ENCODE peak calls at places on chromosome 22, in nine cellular contexts. One of them, this sample, is unnamed. For H3K4me1, the result is how much of the 10 kb centered on the place peaks cover.

GRCh38 chr22:37284807-37285355 is 2.6 kb downstream of the CYTH4 start:
- DNase-seq in vagina: no peak
- DNase-seq in transverse colon: peak
- DNase-seq in H1: no peak
- DNase-seq in upper lobe of left lung: peak
- DNase-seq in K562: no peak
- DNase-seq in stomach: peak
- DNase-seq in HCT116: no peak
- DNase-seq in GM23338: no peak
- DNase-seq in this sample: no peak

GRCh38 chr22:42857845-42858481 is 890 bp upstream of the ARFGAP3 start:
- DNase-seq in upper lobe of left lung: no peak
- DNase-seq in HCT116: no peak
- DNase-seq in K562: peak
- DNase-seq in transverse colon: no peak
- DNase-seq in vagina: no peak
- DNase-seq in stomach: no peak
- DNase-seq in H1: no peak
- DNase-seq in GM23338: no peak
- DNase-seq in this sample: no peak

GRCh38 chr22:20758688-20759087 is 15.2 kb upstream of the SERPIND1 start:
- DNase-seq in stomach: no peak
- DNase-seq in transverse colon: no peak
- DNase-seq in HCT116: no peak
- DNase-seq in H1: no peak
- DNase-seq in GM23338: peak
- DNase-seq in K562: peak
- DNase-seq in upper lobe of left lung: no peak
- DNase-seq in vagina: no peak
- DNase-seq in this sample: no peak

GRCh38 chr22:23223566-23224317 is 43.4 kb downstream of the BCR start:
- DNase-seq in GM23338: no peak
- DNase-seq in transverse colon: peak
- DNase-seq in HCT116: no peak
- DNase-seq in K562: peak
- DNase-seq in stomach: no peak
- DNase-seq in vagina: no peak
- DNase-seq in H1: no peak
- DNase-seq in upper lobe of left lung: peak
- DNase-seq in this sample: no peak

GRCh38 chr22:22196018-22196533 is 48.5 kb upstream of the VPREB1 start:
- DNase-seq in H1: no peak
- DNase-seq in GM23338: no peak
- DNase-seq in upper lobe of left lung: no peak
- DNase-seq in vagina: no peak
- DNase-seq in HCT116: no peak
- DNase-seq in K562: no peak
- DNase-seq in stomach: no peak
- DNase-seq in transverse colon: peak
- DNase-seq in this sample: no peak

GRCh38 chr22:37260939-37261338 is 16.9 kb upstream of the RAC2 start:
- DNase-seq in H1: peak
- DNase-seq in upper lobe of left lung: peak
- DNase-seq in stomach: peak
- DNase-seq in vagina: no peak
- DNase-seq in transverse colon: peak
- DNase-seq in GM23338: peak
- DNase-seq in HCT116: peak
- DNase-seq in K562: peak
- DNase-seq in this sample: no peak

GRCh38 chr22:32574397-32574796 is 99.8 kb downstream of the FBXO7 start:
- DNase-seq in transverse colon: no peak
- DNase-seq in upper lobe of left lung: no peak
- DNase-seq in K562: peak
- DNase-seq in stomach: no peak
- DNase-seq in H1: no peak
- DNase-seq in GM23338: no peak
- DNase-seq in HCT116: no peak
- DNase-seq in vagina: no peak
- DNase-seq in this sample: peak

GRCh38 chr22:17369553-17370035 is 334 bp downstream of the CECR2 start:
- DNase-seq in vagina: no peak
- DNase-seq in K562: no peak
- DNase-seq in transverse colon: peak
- DNase-seq in H1: peak
- DNase-seq in GM23338: peak
- DNase-seq in HCT116: no peak
- DNase-seq in upper lobe of left lung: no peak
- DNase-seq in stomach: no peak
- DNase-seq in this sample: no peak

GRCh38 chr22:41752011-41752975 is 48.2 kb upstream of the CCDC134 start:
- DNase-seq in transverse colon: no peak
- DNase-seq in stomach: no peak
- DNase-seq in HCT116: no peak
- DNase-seq in GM23338: no peak
- DNase-seq in vagina: no peak
- DNase-seq in H1: no peak
- DNase-seq in K562: no peak
- DNase-seq in upper lobe of left lung: no peak
- DNase-seq in this sample: no peak

GRCh38 chr22:48299124-48299523 is 1528.5 kb downstream of the BRD1 start:
- DNase-seq in GM23338: no peak
- DNase-seq in K562: no peak
- DNase-seq in upper lobe of left lung: no peak
- DNase-seq in vagina: no peak
- DNase-seq in HCT116: no peak
- DNase-seq in H1: no peak
- DNase-seq in transverse colon: no peak
- DNase-seq in stomach: no peak
- DNase-seq in this sample: no peak

GRCh38 chr22:45502215-45503070 is at the start of gene FBLN1:
- DNase-seq in transverse colon: no peak
- DNase-seq in K562: no peak
- DNase-seq in H1: peak
- DNase-seq in upper lobe of left lung: no peak
- DNase-seq in HCT116: no peak
- DNase-seq in GM23338: peak
- DNase-seq in vagina: no peak
- DNase-seq in stomach: no peak
- DNase-seq in this sample: no peak

GRCh38 chr22:17159504-17159951 is 451 bp upstream of the HDHD5 start:
- DNase-seq in upper lobe of left lung: peak
- DNase-seq in HCT116: peak
- DNase-seq in stomach: peak
- DNase-seq in K562: no peak
- DNase-seq in GM23338: peak
- DNase-seq in H1: no peak
- DNase-seq in vagina: no peak
- DNase-seq in transverse colon: peak
- DNase-seq in this sample: no peak

GRCh38 chr22:37383342-37383741 is 43.9 kb downstream of the ELFN2 start:
- DNase-seq in upper lobe of left lung: no peak
- DNase-seq in stomach: no peak
- DNase-seq in HCT116: no peak
- DNase-seq in vagina: no peak
- DNase-seq in GM23338: no peak
- DNase-seq in K562: no peak
- DNase-seq in transverse colon: no peak
- DNase-seq in H1: no peak
- DNase-seq in this sample: no peak

GRCh38 chr22:45497268-45497667 is 5.4 kb upstream of the FBLN1 start:
- DNase-seq in HCT116: no peak
- DNase-seq in K562: no peak
- DNase-seq in H1: no peak
- DNase-seq in stomach: no peak
- DNase-seq in transverse colon: no peak
- DNase-seq in upper lobe of left lung: no peak
- DNase-seq in GM23338: no peak
- DNase-seq in vagina: no peak
- DNase-seq in this sample: no peak

GRCh38 chr22:24954114-24954463 is 1.6 kb downstream of the KIAA1671 start:
- DNase-seq in H1: no peak
- DNase-seq in upper lobe of left lung: no peak
- DNase-seq in transverse colon: no peak
- DNase-seq in K562: no peak
- DNase-seq in GM23338: peak
- DNase-seq in vagina: no peak
- DNase-seq in HCT116: no peak
- DNase-seq in stomach: no peak
- DNase-seq in this sample: no peak
- H3K4me3 ChIP-seq in H1: peak
- H3K4me3 ChIP-seq in upper lobe of left lung: peak
- H3K4me3 ChIP-seq in transverse colon: peak
- H3K4me3 ChIP-seq in K562: no peak
- H3K4me3 ChIP-seq in GM23338: peak
- H3K4me3 ChIP-seq in vagina: peak
- H3K4me3 ChIP-seq in HCT116: peak
- H3K4me3 ChIP-seq in stomach: peak
- H3K4me3 ChIP-seq in this sample: peak

DNA sequence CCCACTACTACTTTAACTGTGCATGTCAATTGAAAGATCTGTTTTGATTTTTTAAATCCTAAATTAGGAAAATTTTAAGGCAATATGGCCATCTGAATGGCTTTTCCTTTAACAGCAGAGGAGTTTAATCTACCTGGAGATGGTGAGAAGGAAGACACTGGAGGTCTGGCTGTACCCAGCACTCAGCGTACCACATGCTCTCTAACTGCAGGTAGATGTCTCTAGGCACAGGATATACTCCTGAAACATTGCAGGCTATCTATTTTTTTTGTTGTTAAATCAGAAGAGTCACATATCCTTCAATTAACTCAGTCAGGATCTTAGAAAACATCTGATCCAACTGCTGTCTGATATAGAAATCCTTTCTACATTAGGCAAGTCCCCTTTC is 17.3 kb upstream of the CASTOR1 start:
- DNase-seq in upper lobe of left lung: no peak
- DNase-seq in stomach: no peak
- DNase-seq in transverse colon: no peak
- DNase-seq in H1: no peak
- DNase-seq in GM23338: no peak
- DNase-seq in K562: no peak
- DNase-seq in vagina: no peak
- DNase-seq in HCT116: no peak
- DNase-seq in this sample: no peak
- H3K4me1 ChIP-seq in upper lobe of left lung: half or more
- H3K4me1 ChIP-seq in stomach: half or more
- H3K4me1 ChIP-seq in transverse colon: half or more
- H3K4me1 ChIP-seq in H1: under half
- H3K4me1 ChIP-seq in GM23338: under half
- H3K4me1 ChIP-seq in K562: under half
- H3K4me1 ChIP-seq in vagina: half or more
- H3K4me1 ChIP-seq in HCT116: half or more
- H3K4me1 ChIP-seq in this sample: half or more

GRCh38 chr22:28031383-28031922 is 112.4 kb upstream of the PITPNB start:
- DNase-seq in K562: no peak
- DNase-seq in vagina: no peak
- DNase-seq in HCT116: no peak
- DNase-seq in GM23338: no peak
- DNase-seq in stomach: no peak
- DNase-seq in H1: peak
- DNase-seq in transverse colon: no peak
- DNase-seq in upper lobe of left lung: no peak
- DNase-seq in this sample: no peak

GRCh38 chr22:28027453-28028448 is 108.7 kb upstream of the PITPNB start:
- DNase-seq in transverse colon: no peak
- DNase-seq in H1: no peak
- DNase-seq in GM23338: no peak
- DNase-seq in HCT116: no peak
- DNase-seq in K562: peak
- DNase-seq in upper lobe of left lung: no peak
- DNase-seq in stomach: no peak
- DNase-seq in vagina: no peak
- DNase-seq in this sample: no peak

GRCh38 chr22:28030442-28030841 is 111.4 kb upstream of the PITPNB start:
- DNase-seq in stomach: no peak
- DNase-seq in H1: peak
- DNase-seq in GM23338: no peak
- DNase-seq in vagina: no peak
- DNase-seq in upper lobe of left lung: no peak
- DNase-seq in K562: no peak
- DNase-seq in HCT116: no peak
- DNase-seq in transverse colon: no peak
- DNase-seq in this sample: no peak

GRCh38 chr22:28029962-28030361 is 110.9 kb upstream of the PITPNB start:
- DNase-seq in HCT116: no peak
- DNase-seq in GM23338: no peak
- DNase-seq in transverse colon: no peak
- DNase-seq in upper lobe of left lung: no peak
- DNase-seq in K562: no peak
- DNase-seq in H1: no peak
- DNase-seq in stomach: no peak
- DNase-seq in vagina: no peak
- DNase-seq in this sample: no peak

GRCh38 chr22:28029201-28029948 is 110.3 kb upstream of the PITPNB start:
- DNase-seq in vagina: no peak
- DNase-seq in transverse colon: peak
- DNase-seq in K562: no peak
- DNase-seq in GM23338: peak
- DNase-seq in H1: peak
- DNase-seq in upper lobe of left lung: peak
- DNase-seq in HCT116: no peak
- DNase-seq in stomach: peak
- DNase-seq in this sample: peak
- TF ChIP-seq POLR2AphosphoS5 in vagina: peak
- TF ChIP-seq POLR2AphosphoS5 in transverse colon: no peak
- TF ChIP-seq POLR2AphosphoS5 in K562: no peak
- TF ChIP-seq POLR2AphosphoS5 in GM23338: no peak
- TF ChIP-seq POLR2AphosphoS5 in H1: no peak
- TF ChIP-seq POLR2AphosphoS5 in upper lobe of left lung: peak
- TF ChIP-seq POLR2AphosphoS5 in HCT116: no peak
- TF ChIP-seq POLR2AphosphoS5 in stomach: peak
- TF ChIP-seq POLR2AphosphoS5 in this sample: peak

GRCh38 chr22:29312218-29313125 is 3.0 kb downstream of the RASL10A start:
- DNase-seq in upper lobe of left lung: no peak
- DNase-seq in K562: no peak
- DNase-seq in GM23338: no peak
- DNase-seq in vagina: no peak
- DNase-seq in transverse colon: no peak
- DNase-seq in HCT116: no peak
- DNase-seq in stomach: no peak
- DNase-seq in H1: peak
- DNase-seq in this sample: peak

GRCh38 chr22:29311468-29312217 is 3.9 kb downstream of the RASL10A start:
- DNase-seq in vagina: no peak
- DNase-seq in K562: no peak
- DNase-seq in transverse colon: no peak
- DNase-seq in stomach: no peak
- DNase-seq in H1: peak
- DNase-seq in HCT116: no peak
- DNase-seq in GM23338: no peak
- DNase-seq in upper lobe of left lung: no peak
- DNase-seq in this sample: no peak

GRCh38 chr22:29310065-29310862 is 3.8 kb downstream of the GAS2L1 start:
- DNase-seq in K562: no peak
- DNase-seq in GM23338: no peak
- DNase-seq in stomach: no peak
- DNase-seq in vagina: no peak
- DNase-seq in HCT116: no peak
- DNase-seq in transverse colon: no peak
- DNase-seq in upper lobe of left lung: no peak
- DNase-seq in H1: peak
- DNase-seq in this sample: no peak

GRCh38 chr22:29309332-29310064 is 3.0 kb downstream of the GAS2L1 start:
- DNase-seq in upper lobe of left lung: peak
- DNase-seq in HCT116: no peak
- DNase-seq in K562: no peak
- DNase-seq in vagina: no peak
- DNase-seq in transverse colon: peak
- DNase-seq in stomach: peak
- DNase-seq in GM23338: no peak
- DNase-seq in H1: no peak
- DNase-seq in this sample: peak

GRCh38 chr22:29310863-29311339 is 4.5 kb downstream of the GAS2L1 start:
- DNase-seq in vagina: peak
- DNase-seq in transverse colon: peak
- DNase-seq in GM23338: peak
- DNase-seq in upper lobe of left lung: peak
- DNase-seq in HCT116: peak
- DNase-seq in K562: peak
- DNase-seq in H1: peak
- DNase-seq in stomach: peak
- DNase-seq in this sample: peak
- H3K4me3 ChIP-seq in vagina: peak
- H3K4me3 ChIP-seq in transverse colon: no peak
- H3K4me3 ChIP-seq in GM23338: no peak
- H3K4me3 ChIP-seq in upper lobe of left lung: no peak
- H3K4me3 ChIP-seq in HCT116: no peak
- H3K4me3 ChIP-seq in K562: no peak
- H3K4me3 ChIP-seq in H1: no peak
- H3K4me3 ChIP-seq in stomach: peak
- H3K4me3 ChIP-seq in this sample: peak

This sample was measured in suprapubic skin.